ENCODE peak calls at places on chromosomes 4 and X, in four cellular contexts. Q is uterus, D is stomach, J is pancreas. M is an unnamed sample.

GRCh38 chr4:183728223-183729068 is 69.4 kb downstream of the TRAPPC11 start:
- DNase-seq in J (no peak), D (no peak), Q (no peak), M (no peak)

GRCh38 chr4:17781072-17781830 is at the start of gene FAM184B:
- DNase-seq in D (no peak), J (no peak), Q (no peak), M (no peak)

GRCh38 chr4:67988986-67989385 is 25.7 kb upstream of the TMPRSS11A start:
- DNase-seq in D (no peak), J (no peak), Q (no peak), M (no peak)

GRCh38 chr4:114598191-114599121 is at the start of gene UGT8:
- DNase-seq in Q (no peak), J (peak; percentile 81), D (peak; percentile 86), M (peak; percentile 89)

GRCh38 chr4:54184581-54184980 is 44.5 kb upstream of the PDGFRA start:
- DNase-seq in D (no peak), J (no peak), Q (no peak), M (no peak)

GRCh38 chr4:152815078-152815477 is 35.3 kb downstream of the ARFIP1 start:
- DNase-seq in Q (no peak), J (no peak), D (no peak), M (no peak)

GRCh38 chr4:185625503-185625902 is 90.2 kb upstream of the PDLIM3 start:
- DNase-seq in D (no peak), J (no peak), Q (no peak), M (no peak)

GRCh38 chr4:23091674-23092073 is 398.9 kb downstream of the GBA3 start:
- DNase-seq in J (no peak), Q (no peak), D (no peak), M (no peak)

GRCh38 chrX:29872831-29873230 is 342.5 kb upstream of the MAGEB2 start:
- DNase-seq in D (no peak), J (no peak), Q (no peak), M (no peak)

GRCh38 chrX:133497356-133497755 is 82.1 kb upstream of the GPC4 start:
- DNase-seq in J (no peak), Q (no peak), D (no peak), M (no peak)

GRCh38 chr4:7585768-7586167 is 151.0 kb upstream of the PSAPL1 start:
- DNase-seq in D (no peak), J (no peak), Q (no peak), M (no peak)

GRCh38 chrX:13050151-13050550 is 5.7 kb upstream of the FAM9C start:
- DNase-seq in Q (no peak), D (no peak), J (no peak), M (no peak)

GRCh38 chr4:127162741-127163140 is 470.0 kb upstream of the INTU start:
- DNase-seq in D (no peak), J (no peak), Q (no peak), M (no peak)

DNA sequence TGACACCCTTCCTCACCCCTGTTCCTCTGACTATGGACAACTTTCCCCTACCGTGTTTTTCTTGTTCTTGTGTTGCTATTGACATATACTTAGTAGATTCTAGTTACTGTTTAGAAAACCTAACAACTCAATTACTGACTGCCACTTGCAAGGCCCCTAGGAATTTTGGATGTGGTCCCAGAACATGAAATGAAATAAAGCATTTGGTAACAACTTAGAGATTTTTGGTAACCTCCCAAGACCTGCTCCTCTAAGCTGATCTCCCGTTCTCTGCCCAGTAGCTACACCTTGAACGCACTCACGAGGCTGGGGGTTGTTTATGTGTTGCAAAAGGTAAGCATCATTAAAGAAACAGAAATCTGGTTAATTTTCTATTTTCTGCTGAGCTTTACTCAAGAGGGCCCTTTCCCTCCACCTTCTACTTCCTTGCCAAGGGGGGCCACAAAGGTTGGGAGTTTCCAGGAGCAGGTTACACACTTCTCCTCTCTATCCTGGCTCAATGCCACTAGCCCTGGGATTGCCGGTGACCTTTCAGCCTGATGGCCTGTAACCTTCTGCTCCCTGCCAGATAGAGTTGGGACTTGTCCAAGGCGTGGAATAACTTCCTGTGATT is 20.5 kb downstream of the GAB3 start:
- DNase-seq in D (no peak), Q (peak; percentile 40), J (peak; percentile 44), M (no peak)
- H3K27ac ChIP-seq in D (peak overlapping the region; percentile 79), Q (peak overlapping the region; percentile 65), J (peak overlapping the region; percentile 68), M (no peak overlapping the region)

DNA sequence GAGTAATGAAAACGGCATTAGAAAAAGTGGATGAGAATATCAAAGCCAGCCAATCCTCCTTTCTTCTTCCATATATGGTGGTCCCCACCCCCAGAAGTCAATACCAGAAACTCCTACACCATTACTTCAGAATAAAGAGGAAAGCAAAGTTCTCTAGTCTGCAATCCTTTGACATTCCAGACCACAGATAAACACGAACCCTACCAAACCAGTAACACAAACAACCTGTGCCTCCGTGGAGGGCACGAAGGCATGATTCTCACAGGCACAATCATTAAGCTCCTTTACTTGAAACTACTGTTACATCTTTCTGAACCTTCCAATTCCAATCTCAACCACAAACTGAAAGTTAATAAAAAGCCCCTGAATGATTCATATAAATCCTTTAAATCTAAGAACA is 16.3 kb downstream of the MAML3 start:
- DNase-seq in J (no peak), Q (no peak), D (no peak), M (no peak)
- H3K4me1 ChIP-seq in J (peaks cover 25% of the 10 kb centered on the region), Q (no peaks in the 10 kb centered on the region), D (peaks cover 22% of the 10 kb centered on the region), M (no peaks in the 10 kb centered on the region)

GRCh38 chr4:15375707-15376106 is 52.1 kb upstream of the C1QTNF7 start:
- DNase-seq in J (no peak), Q (no peak), D (no peak), M (no peak)
- H3K4me3 ChIP-seq in J (no peak overlapping the region), Q (no peak overlapping the region), D (no peak overlapping the region), M (no peak overlapping the region)

DNA sequence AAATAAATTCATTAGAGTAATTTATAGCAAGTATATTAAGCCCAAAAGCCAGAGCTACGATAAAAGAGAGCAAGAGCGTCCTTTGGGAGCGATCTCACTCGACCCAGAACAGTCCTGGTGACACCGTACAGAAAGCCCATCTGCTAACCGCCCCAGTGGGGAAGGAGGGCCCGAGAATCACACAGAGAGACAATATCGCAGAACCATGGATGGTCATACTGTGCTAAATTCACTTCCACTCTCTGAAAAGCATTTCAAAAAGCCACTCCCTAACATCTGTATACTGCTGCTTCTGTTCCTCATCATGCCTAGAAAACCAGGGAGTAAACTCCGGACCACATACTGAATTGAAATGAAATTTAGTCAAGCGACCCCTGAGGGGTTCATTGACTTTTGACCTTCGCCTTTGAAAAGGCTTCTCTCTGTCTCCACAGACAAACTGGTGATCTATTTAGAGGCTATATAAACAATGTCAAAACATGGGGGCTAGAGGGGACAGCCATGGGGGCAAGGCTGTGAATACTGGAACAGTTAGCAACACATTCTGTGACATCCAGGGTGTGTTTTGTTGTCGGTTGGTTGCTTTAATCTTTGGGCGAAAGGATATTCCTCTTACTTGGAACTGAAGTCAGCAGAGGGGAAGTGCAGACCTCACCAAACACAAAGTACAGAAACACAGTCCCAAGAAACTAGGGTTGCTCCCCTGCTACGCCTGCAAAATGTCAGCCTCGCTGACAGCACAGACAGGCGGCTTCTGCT is 129.0 kb upstream of the RASGEF1B start:
- DNase-seq in Q (peak; percentile 62), D (no peak), J (no peak), M (no peak)
- H3K27ac ChIP-seq in Q (peak overlapping the region; percentile 36), D (peak overlapping the region; percentile 40), J (no peak overlapping the region), M (no peak overlapping the region)

DNA sequence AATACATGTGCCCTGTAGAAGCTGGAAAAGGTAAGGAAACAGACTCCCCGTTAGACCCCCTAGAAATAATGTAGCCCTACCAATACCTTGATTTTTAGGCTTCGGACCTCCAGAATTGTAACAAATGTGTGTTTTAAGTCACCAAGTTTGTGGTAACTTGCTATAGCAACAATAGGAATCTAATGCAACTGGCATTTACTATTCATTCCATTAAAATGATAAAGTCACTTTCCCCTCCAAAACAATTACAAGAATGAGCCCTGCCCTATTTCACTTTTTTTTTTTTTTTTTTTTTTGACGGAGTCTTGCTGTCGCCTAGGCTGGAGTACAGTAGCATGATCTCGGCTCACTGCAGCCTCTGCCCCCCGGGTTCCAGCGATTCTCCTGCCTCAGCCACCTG is 3.5 kb upstream of the DDX60L start:
- DNase-seq in Q (no peak), D (no peak), J (no peak), M (no peak)
- H3K4me1 ChIP-seq in Q (no peaks in the 10 kb centered on the region), D (no peaks in the 10 kb centered on the region), J (peaks cover 4% of the 10 kb centered on the region), M (peaks cover 15% of the 10 kb centered on the region)

GRCh38 chr4:150583287-150584197 is 1.6 kb downstream of the MAB21L2 start:
- DNase-seq in D (no peak), J (no peak), Q (peak; percentile 12), M (no peak)
- H3K4me3 ChIP-seq in D (peak overlapping the region; percentile 33), J (no peak overlapping the region), Q (peak overlapping the region; percentile 18), M (no peak overlapping the region)

GRCh38 chr4:56245547-56246229 is 141.6 kb downstream of the AASDH start:
- DNase-seq in Q (no peak), D (no peak), J (no peak), M (no peak)
- H3K27ac ChIP-seq in Q (no peak overlapping the region), D (no peak overlapping the region), J (peak overlapping the region; percentile 31), M (no peak overlapping the region)